ENCODE peak calls at places on chromosomes 13 and 19, in six cellular contexts. D is CD4-positive, CD25-positive, alpha-beta regulatory T cell; J is RWPE1; Q is psoas muscle; E is CD8-positive, alpha-beta T cell; M is CD8-positive, alpha-beta memory T cell. Y is an unnamed sample.

GRCh38 chr13:95784161-95784880 is 107.4 kb downstream of the DNAJC3 start:
- DNase-seq in D (no peak), J (peak; percentile 64), Q (no peak), E (no peak), M (no peak), Y (no peak)

GRCh38 chr19:18503337-18503970 is 18.4 kb downstream of the ELL start:
- DNase-seq in D (no peak), J (no peak), Q (peak; percentile 75), E (no peak), M (no peak), Y (no peak)

GRCh38 chr13:23372264-23372905 is 61.1 kb downstream of the SACS start:
- DNase-seq in D (no peak), J (no peak), Q (no peak), E (no peak), M (no peak), Y (no peak)

GRCh38 chr13:79448413-79448812 is 32.5 kb upstream of the NDFIP2 start:
- DNase-seq in D (no peak), J (no peak), Q (no peak), E (no peak), M (no peak), Y (no peak)

GRCh38 chr13:98853791-98854191 is 101.3 kb upstream of the SLC15A1 start:
- DNase-seq in D (no peak), J (no peak), Q (peak; percentile 58), E (no peak), M (no peak), Y (no peak)

GRCh38 chr19:28971513-28971912 is 241.4 kb downstream of the UQCRFS1 start:
- DNase-seq in D (no peak), J (no peak), Q (no peak), E (no peak), M (no peak), Y (no peak)

GRCh38 chr19:41299755-41300089 is 10.2 kb upstream of the CCDC97 start:
- DNase-seq in D (no peak), J (no peak), Q (peak; percentile 89), E (peak; percentile 62), M (peak; percentile 62), Y (no peak)

GRCh38 chr13:34345601-34345939 is 527.6 kb downstream of the RFC3 start:
- DNase-seq in D (no peak), J (no peak), Q (no peak), E (no peak), M (no peak), Y (no peak)

GRCh38 chr13:95438297-95438696 is 114.2 kb upstream of the CLDN10 start:
- DNase-seq in D (no peak), J (no peak), Q (no peak), E (no peak), M (no peak), Y (no peak)

GRCh38 chr19:58555920-58556632 is 1.2 kb upstream of the CHMP2A start:
- DNase-seq in D (no peak), J (no peak), Q (no peak), E (no peak), M (no peak), Y (no peak)

GRCh38 chr13:28322256-28322895 is 172.6 kb downstream of the FLT1 start:
- DNase-seq in D (no peak), J (no peak), Q (no peak), E (no peak), M (no peak), Y (no peak)

GRCh38 chr13:41311607-41312500 is 787 bp downstream of the NAA16 start:
- DNase-seq in D (peak; percentile 44), J (peak; percentile 33), Q (peak; percentile 64), E (peak; percentile 63), M (peak; percentile 62), Y (no peak)

GRCh38 chr13:20160346-20161274 is at the start of gene GJA3:
- DNase-seq in D (peak; percentile 31), J (peak; percentile 49), Q (no peak), E (peak; percentile 64), M (peak; percentile 54), Y (no peak)

GRCh38 chr13:34748078-34748477 is 194.0 kb upstream of the NBEA start:
- DNase-seq in D (no peak), J (no peak), Q (no peak), E (no peak), M (no peak), Y (no peak)

GRCh38 chr13:109357751-109358150 is 428.6 kb downstream of the IRS2 start:
- DNase-seq in D (no peak), J (no peak), Q (no peak), E (no peak), M (no peak), Y (no peak)

GRCh38 chr13:76380436-76381065 is 505.7 kb downstream of the KCTD12 start:
- DNase-seq in D (no peak), J (no peak), Q (no peak), E (no peak), M (no peak), Y (no peak)

GRCh38 chr19:45955905-45956608 is 17.6 kb downstream of the NOVA2 start:
- DNase-seq in D (no peak), J (peak; percentile 52), Q (peak; percentile 70), E (no peak), M (no peak), Y (peak; percentile 81)

GRCh38 chr19:10501971-10502523 is 1.1 kb downstream of the KEAP1 start:
- DNase-seq in D (no peak), J (peak; percentile 45), Q (peak; percentile 94), E (peak; percentile 51), M (no peak), Y (peak; percentile 79)
- H3K27ac ChIP-seq in D (peak overlapping the region; percentile 79), J (peak overlapping the region; percentile 94), Q (peak overlapping the region; percentile 98), E (peak overlapping the region; percentile 73), M (peak overlapping the region; percentile 90), Y (peak overlapping the region; percentile 96)

DNA sequence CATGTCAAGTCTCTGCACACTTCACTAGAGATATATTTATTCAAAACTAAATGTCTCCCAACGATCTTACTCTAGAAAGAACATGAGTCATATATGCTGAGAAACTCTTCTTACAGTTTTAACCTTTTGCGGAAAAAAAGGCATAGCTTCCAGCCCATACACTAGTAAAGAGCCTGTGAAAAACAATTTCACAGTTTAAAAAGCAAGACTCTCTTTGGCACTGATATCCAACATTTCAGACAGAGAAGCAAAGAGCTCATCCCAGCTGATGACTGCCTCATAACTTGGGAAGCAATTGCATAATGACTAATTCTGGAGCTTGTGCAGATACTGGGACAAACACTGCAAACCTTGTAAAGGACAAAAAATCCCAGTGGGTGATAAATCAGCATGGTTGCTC is 88.0 kb downstream of the ENOX1 start:
- DNase-seq in D (no peak), J (no peak), Q (no peak), E (no peak), M (no peak), Y (no peak)
- H3K27ac ChIP-seq in D (no peak overlapping the region), J (no peak overlapping the region), Q (no peak overlapping the region), E (no peak overlapping the region), M (no peak overlapping the region), Y (peak overlapping the region; percentile 72)

GRCh38 chr19:5956323-5956722 is 21.6 kb downstream of the RANBP3 start:
- DNase-seq in D (no peak), J (no peak), Q (no peak), E (no peak), M (no peak), Y (no peak)

GRCh38 chr19:5958074-5958850 is 19.7 kb downstream of the RANBP3 start:
- DNase-seq in D (no peak), J (no peak), Q (no peak), E (no peak), M (no peak), Y (no peak)

GRCh38 chr19:5957132-5957531 is 20.8 kb downstream of the RANBP3 start:
- DNase-seq in D (no peak), J (no peak), Q (no peak), E (no peak), M (no peak), Y (no peak)

GRCh38 chr19:5955638-5955935 is 22.4 kb downstream of the RANBP3 start:
- DNase-seq in D (no peak), J (no peak), Q (no peak), E (no peak), M (no peak), Y (no peak)

GRCh38 chr19:5956728-5957127 is 21.2 kb downstream of the RANBP3 start:
- DNase-seq in D (no peak), J (no peak), Q (no peak), E (no peak), M (no peak), Y (no peak)
- H3K27ac ChIP-seq in D (no peak overlapping the region), J (peak overlapping the region; percentile 22), Q (no peak overlapping the region), E (no peak overlapping the region), M (no peak overlapping the region), Y (no peak overlapping the region)

GRCh38 chr19:14031719-14032480 is at the start of gene IL27RA:
- DNase-seq in D (peak; percentile 67), J (peak; percentile 54), Q (peak; percentile 77), E (peak; percentile 87), M (peak; percentile 83), Y (no peak)
- H3K27ac ChIP-seq in D (peak within 1 kb of the TSS; percentile 96), J (peak within 1 kb of the TSS; percentile 60), Q (peak within 1 kb of the TSS; percentile 68), E (peak within 1 kb of the TSS; percentile 95), M (peak within 1 kb of the TSS; percentile 97), Y (peak within 1 kb of the TSS; percentile 31)

GRCh38 chr13:32205426-32206096 is 109.6 kb downstream of the ZAR1L start:
- DNase-seq in D (no peak), J (no peak), Q (no peak), E (no peak), M (no peak), Y (no peak)

GRCh38 chr13:32203736-32204135 is 111.4 kb downstream of the ZAR1L start:
- DNase-seq in D (no peak), J (no peak), Q (no peak), E (no peak), M (no peak), Y (no peak)

GRCh38 chr13:32208860-32209259 is 106.3 kb downstream of the ZAR1L start:
- DNase-seq in D (no peak), J (no peak), Q (peak; percentile 43), E (no peak), M (no peak), Y (no peak)

GRCh38 chr13:32209670-32210069 is 105.5 kb downstream of the ZAR1L start:
- DNase-seq in D (no peak), J (no peak), Q (no peak), E (no peak), M (no peak), Y (no peak)

DNA sequence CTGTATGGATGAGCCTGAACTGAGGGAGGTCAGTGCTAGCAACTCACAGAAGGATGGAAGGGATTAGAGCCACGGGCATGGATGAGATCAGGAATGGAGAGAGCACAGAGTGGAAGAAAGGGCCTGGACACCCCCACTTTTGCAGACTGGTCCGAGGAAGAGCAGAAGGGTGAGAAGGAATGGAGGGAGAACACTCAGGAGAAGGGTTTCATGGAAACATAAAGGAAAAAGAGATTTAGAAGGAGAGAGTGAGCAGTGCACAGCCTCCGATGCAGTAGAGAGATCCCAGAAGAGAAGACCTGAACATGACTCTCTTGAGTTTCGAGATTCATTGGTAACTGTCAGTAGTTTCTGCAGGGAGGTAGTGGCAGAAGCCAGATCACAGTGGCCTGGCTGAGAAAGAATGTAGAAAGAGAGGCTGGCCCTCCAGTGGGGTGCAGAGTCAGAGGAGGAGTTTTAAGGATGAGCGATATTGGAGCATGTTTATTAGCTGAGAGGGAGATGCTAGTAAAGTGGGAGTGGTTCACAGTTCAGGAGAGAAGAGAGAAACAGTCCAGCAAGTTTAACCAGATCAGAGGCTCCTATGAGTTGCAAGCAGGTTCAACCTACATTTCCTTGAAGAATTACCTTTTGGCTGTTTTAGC is 108.9 kb downstream of the ZAR1L start:
- DNase-seq in D (no peak), J (no peak), Q (no peak), E (no peak), M (no peak), Y (no peak)
- H3K27ac ChIP-seq in D (no peak overlapping the region), J (no peak overlapping the region), Q (no peak overlapping the region), E (no peak overlapping the region), M (no peak overlapping the region), Y (no peak overlapping the region)